ENCODE peak calls at places on chromosomes 11 and 22, in four cellular contexts. O is H1, D is K562, R is HepG2. C is an unnamed sample.
A peak's percentile ranks its signal among the peaks of the same experiment; 100 is the strongest.

GRCh38 chr11:57982763-57983162 is 40.9 kb upstream of the OR9Q1 start:
- DNase-seq in R (no peak), D (no peak), O (no peak), C (no peak)

GRCh38 chr11:120151536-120151935 is 13.6 kb upstream of the TRIM29 start:
- DNase-seq in D (no peak), O (no peak), R (no peak), C (no peak)

GRCh38 chr11:95524328-95525036 is 265.1 kb downstream of the FAM76B start:
- DNase-seq in D (no peak), O (no peak), R (no peak), C (no peak)

GRCh38 chr11:115587718-115588342 is 83.6 kb upstream of the CADM1 start:
- DNase-seq in O (no peak), D (no peak), R (no peak), C (no peak)

GRCh38 chr11:96524475-96524874 is 134.7 kb downstream of the JRKL start:
- DNase-seq in O (no peak), D (no peak), R (no peak), C (no peak)

GRCh38 chr11:11534981-11535380 is 86.8 kb downstream of the GALNT18 start:
- DNase-seq in R (no peak), O (no peak), D (no peak), C (no peak)

GRCh38 chr22:30902496-30903357 is 65.8 kb downstream of the MORC2 start:
- DNase-seq in R (no peak), O (peak; percentile 20), D (no peak), C (no peak)

GRCh38 chr11:116553482-116553881 is 219.3 kb downstream of the BUD13 start:
- DNase-seq in O (no peak), R (no peak), D (no peak), C (no peak)

GRCh38 chr11:15667127-15667725 is 552.5 kb downstream of the INSC start:
- DNase-seq in O (no peak), R (no peak), D (no peak), C (no peak)

GRCh38 chr22:40033586-40034380 is 39.0 kb downstream of the FAM83F start:
- DNase-seq in D (no peak), R (no peak), O (no peak), C (no peak)

GRCh38 chr22:39317084-39317755 is 2.2 kb downstream of the RPL3 start:
- DNase-seq in D (no peak), R (no peak), O (no peak), C (no peak)

GRCh38 chr11:76808996-76809395 is 25.8 kb downstream of the TSKU start:
- DNase-seq in D (no peak), R (no peak), O (no peak), C (no peak)

GRCh38 chr11:92852946-92853345 is 116.5 kb upstream of the MTNR1B start:
- DNase-seq in O (no peak), D (no peak), R (no peak), C (no peak)

GRCh38 chr11:68545796-68546195 is 85.2 kb downstream of the PPP6R3 start:
- DNase-seq in R (no peak), D (no peak), O (no peak), C (no peak)

GRCh38 chr11:1931791-1932480 is 12.4 kb downstream of the TNNT3 start:
- DNase-seq in R (no peak), D (no peak), O (no peak), C (no peak)

GRCh38 chr11:8963569-8964323 is 496 bp downstream of the TMEM9B start:
- DNase-seq in D (peak; percentile 68), O (peak; percentile 90), R (peak; percentile 70), C (peak; percentile 69)

GRCh38 chr11:73412308-73412707 is 36.1 kb downstream of the RELT start:
- DNase-seq in O (no peak), D (no peak), R (no peak), C (no peak)

GRCh38 chr11:129798212-129798611 is 17.4 kb upstream of the TMEM45B start:
- DNase-seq in O (no peak), D (no peak), R (no peak), C (no peak)

GRCh38 chr11:36249271-36249670 is 40.0 kb downstream of the COMMD9 start:
- DNase-seq in O (no peak), D (no peak), R (no peak), C (no peak)

GRCh38 chr11:35308157-35308556 is 111.2 kb downstream of the SLC1A2 start:
- DNase-seq in D (no peak), R (no peak), O (no peak), C (no peak)

DNA sequence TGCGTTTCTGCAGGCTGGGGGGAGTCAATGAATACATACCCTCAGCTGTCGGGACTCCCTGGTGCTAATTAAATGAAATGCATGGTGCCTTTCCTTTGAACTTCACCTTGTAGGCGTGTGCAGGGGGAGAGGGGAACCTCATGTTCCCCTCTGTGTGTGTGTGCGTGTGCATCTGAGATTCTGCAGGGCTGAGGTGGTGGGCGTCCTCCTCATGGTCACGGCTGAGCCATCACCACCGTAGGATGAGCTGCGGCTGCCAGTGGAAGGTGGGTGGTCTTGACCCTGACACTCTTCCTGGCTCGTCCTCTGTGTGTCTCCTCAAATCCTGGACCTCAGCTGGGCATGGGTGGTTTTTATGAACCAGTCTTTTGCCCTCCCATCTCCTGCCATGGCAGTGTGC is 53.0 kb upstream of the TTLL12 start:
- DNase-seq in D (no peak), R (no peak), O (no peak), C (no peak)
- TF ChIP-seq PHF8 in D (no peak), R (no peak), O (no peak), C (no peak)

GRCh38 chr11:63914896-63915681 is 1.9 kb downstream of the RCOR2 start:
- DNase-seq in R (no peak), D (no peak), O (no peak), C (no peak)

GRCh38 chr11:63913866-63914830 is 2.8 kb downstream of the RCOR2 start:
- DNase-seq in D (no peak), R (no peak), O (no peak), C (no peak)

GRCh38 chr11:63916837-63917684 is at the start of gene RCOR2:
- DNase-seq in R (peak; percentile 70), D (peak; percentile 92), O (peak; percentile 88), C (peak; percentile 91)

GRCh38 chr11:63917685-63918523 is 940 bp upstream of the RCOR2 start:
- DNase-seq in R (peak; percentile 43), D (peak; percentile 82), O (peak; percentile 88), C (peak; percentile 80)

GRCh38 chr11:63915961-63916836 is 765 bp downstream of the RCOR2 start:
- DNase-seq in R (peak; percentile 53), O (peak; percentile 99), D (peak; percentile 76), C (peak; percentile 70)
- TF ChIP-seq PHF8 in R (no peak), O (peak; percentile 35), D (peak; percentile 10), C (no peak)

GRCh38 chr11:71452354-71453020 is 516 bp upstream of the NADSYN1 start:
- DNase-seq in R (peak; percentile 11), O (no peak), D (no peak), C (no peak)

GRCh38 chr11:71453911-71454304 is 905 bp downstream of the NADSYN1 start:
- DNase-seq in R (no peak), O (no peak), D (no peak), C (no peak)

GRCh38 chr11:71450507-71450906 is 2.3 kb upstream of the DHCR7 start:
- DNase-seq in O (no peak), R (no peak), D (no peak), C (no peak)

GRCh38 chr11:71453021-71453910 is at the start of gene NADSYN1:
- DNase-seq in D (peak; percentile 97), O (peak; percentile 95), R (peak; percentile 89), C (peak; percentile 93)

GRCh38 chr11:71451596-71452353 is 1.2 kb upstream of the NADSYN1 start:
- DNase-seq in R (peak; percentile 14), O (no peak), D (peak; percentile 37), C (no peak)
- TF ChIP-seq PHF8 in R (no peak), O (no peak), D (no peak), C (no peak)

GRCh38 chr22:19889951-19890350 is 35.3 kb upstream of the GNB1L start:
- DNase-seq in R (no peak), D (no peak), O (no peak), C (no peak)

GRCh38 chr22:19892925-19893324 is 38.3 kb upstream of the GNB1L start:
- DNase-seq in R (no peak), O (no peak), D (no peak), C (no peak)

GRCh38 chr22:19891350-19892248 is 36.9 kb upstream of the GNB1L start:
- DNase-seq in O (no peak), R (peak; percentile 71), D (peak; percentile 99), C (no peak)

GRCh38 chr22:19892249-19892879 is 37.7 kb upstream of the GNB1L start:
- DNase-seq in O (no peak), D (peak; percentile 87), R (peak; percentile 76), C (no peak)

DNA sequence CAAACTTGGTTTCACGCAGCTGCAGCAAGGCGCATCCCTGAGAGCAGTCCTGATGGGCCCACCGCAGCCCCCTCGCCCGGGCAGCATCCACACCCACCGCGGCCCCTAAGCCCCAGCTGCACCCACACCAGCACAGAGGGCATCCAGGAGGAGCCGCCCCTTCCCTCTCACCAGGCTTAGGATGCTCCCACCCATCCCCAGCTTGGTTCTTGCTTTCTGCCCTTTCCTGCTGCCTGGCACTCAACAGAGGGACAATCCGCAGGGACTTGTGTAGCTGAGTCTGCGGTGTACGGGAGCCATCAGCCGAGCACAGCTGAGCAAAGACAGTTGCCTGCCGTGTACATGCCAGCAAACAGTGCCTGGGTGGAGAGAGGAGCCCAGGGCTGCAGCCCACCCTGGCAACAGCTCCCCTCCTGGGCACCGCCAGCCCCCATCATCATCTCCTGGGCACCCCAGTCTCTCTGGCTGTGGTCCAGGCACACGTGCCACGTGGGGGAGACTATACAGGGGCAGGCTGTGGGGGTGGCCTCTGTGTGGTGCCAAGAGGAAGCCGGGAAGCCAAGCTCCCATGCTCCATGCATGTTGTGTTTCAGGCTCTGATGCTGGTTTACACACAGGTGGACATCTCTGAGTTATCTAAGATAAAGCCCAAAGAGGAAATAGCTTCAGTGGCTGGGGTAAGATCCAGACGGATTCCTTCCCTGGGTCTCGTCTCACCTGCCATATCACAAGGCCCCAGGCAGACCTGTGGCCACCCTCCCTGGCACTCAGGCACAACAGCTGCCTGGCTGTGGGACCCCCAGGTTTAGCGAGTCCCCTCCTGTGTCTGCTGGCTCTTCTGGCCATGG is 36.1 kb upstream of the GNB1L start:
- DNase-seq in O (no peak), R (no peak), D (no peak), C (no peak)
- TF ChIP-seq PHF8 in O (no peak), R (no peak), D (no peak), C (no peak)

DNA sequence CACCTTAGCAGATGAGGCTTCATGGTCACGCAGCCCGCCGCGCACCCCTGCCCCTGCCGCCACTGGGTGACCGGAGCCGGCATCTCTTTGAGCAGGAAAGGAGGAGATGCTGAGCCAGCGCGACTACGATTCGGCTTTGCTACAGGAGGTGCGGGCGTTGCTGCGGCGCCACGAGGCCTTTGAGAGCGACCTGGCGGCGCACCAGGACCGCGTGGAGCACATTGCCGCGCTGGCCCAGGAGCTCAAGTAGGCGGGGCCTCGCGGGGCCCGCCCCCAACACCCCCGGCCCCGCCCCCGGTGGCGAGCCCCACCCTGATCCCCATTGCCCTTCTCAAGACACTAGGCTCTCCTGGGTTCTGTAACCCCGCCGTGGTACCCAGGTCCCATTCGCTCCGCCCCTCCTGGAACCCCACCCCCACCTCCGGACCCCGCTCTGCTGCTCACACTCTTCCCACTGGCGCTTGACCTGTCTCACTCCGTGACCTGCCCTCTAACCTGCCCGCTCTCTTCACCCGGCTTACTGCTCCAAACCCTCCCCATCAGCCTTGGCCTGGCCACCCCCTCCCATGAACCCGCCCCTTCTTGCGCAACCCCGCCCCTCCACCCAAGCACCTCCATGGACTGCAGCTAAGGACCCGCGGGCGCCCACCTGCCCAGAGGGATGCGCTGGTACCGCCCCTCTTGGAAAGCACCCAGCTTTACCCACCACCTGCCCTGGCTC is 9.1 kb downstream of the CTSF start:
- DNase-seq in D (peak; percentile 90), R (no peak), O (no peak), C (no peak)
- TF ChIP-seq PHF8 in D (peak; percentile 11), R (no peak), O (no peak), C (no peak)